ENCODE peak calls at places on chromosomes 4 and X, in eight cellular contexts. A, L, T, G, I, J, F and H are unnamed samples.

GRCh38 chr4:8546766-8547107 is 33.5 kb upstream of the GPR78 start:
- DNase-seq in A (no peak), L (no peak), T (no peak), G (no peak), I (no peak), J (no peak), F (no peak), H (no peak)

GRCh38 chr4:153555730-153556440 is 89.7 kb downstream of the TMEM131L start:
- DNase-seq in A (no peak), L (no peak), T (no peak), G (no peak), I (peak; percentile 64), J (no peak), F (no peak), H (no peak)

GRCh38 chrX:154490021-154490413 is 412 bp downstream of the SLC10A3 start:
- DNase-seq in A (no peak), L (no peak), T (no peak), G (peak; percentile 22), I (peak; percentile 68), J (no peak), F (no peak), H (no peak)

GRCh38 chr4:15495621-15496020 is 25.9 kb downstream of the CC2D2A start:
- DNase-seq in A (no peak), L (no peak), T (no peak), G (no peak), I (no peak), J (no peak), F (no peak), H (no peak)

GRCh38 chrX:109684136-109684535 is 48.9 kb downstream of the ACSL4 start:
- DNase-seq in A (no peak), L (no peak), T (no peak), G (no peak), I (peak; percentile 2), J (no peak), F (no peak), H (no peak)

GRCh38 chr4:1209821-1210220 is 37.4 kb upstream of the SPON2 start:
- DNase-seq in A (peak; percentile 27), L (no peak), T (no peak), G (no peak), I (no peak), J (no peak), F (no peak), H (no peak)

GRCh38 chr4:2101346-2102044 is 42.4 kb downstream of the NAT8L start:
- DNase-seq in A (no peak), L (no peak), T (no peak), G (no peak), I (peak; percentile 86), J (no peak), F (no peak), H (no peak)

GRCh38 chrX:45515262-45516215 is 314.9 kb upstream of the DIPK2B start:
- DNase-seq in A (peak; percentile 46), L (peak; percentile 1), T (peak; percentile 80), G (peak; percentile 95), I (peak; percentile 89), J (no peak), F (peak; percentile 86), H (no peak)

GRCh38 chrX:13837290-13837745 is 20.4 kb upstream of the GPM6B start:
- DNase-seq in A (no peak), L (no peak), T (no peak), G (no peak), I (no peak), J (no peak), F (no peak), H (no peak)

GRCh38 chr4:140940589-140940988 is 184.4 kb upstream of the TBC1D9 start:
- DNase-seq in A (no peak), L (no peak), T (no peak), G (no peak), I (no peak), J (no peak), F (no peak), H (no peak)

GRCh38 chrX:116285506-116285905 is 115.0 kb downstream of the AGTR2 start:
- DNase-seq in A (no peak), L (no peak), T (no peak), G (peak; percentile 10), I (peak; percentile 3), J (no peak), F (no peak), H (no peak)

GRCh38 chr4:8176547-8177399 is 18.2 kb upstream of the ABLIM2 start:
- DNase-seq in A (peak; percentile 71), L (no peak), T (peak; percentile 37), G (peak; percentile 60), I (peak; percentile 58), J (no peak), F (no peak), H (peak; percentile 14)

GRCh38 chrX:50704987-50705386 is 109.0 kb downstream of the SHROOM4 start:
- DNase-seq in A (no peak), L (no peak), T (no peak), G (no peak), I (no peak), J (no peak), F (no peak), H (no peak)